ENCODE peak calls at places on chromosomes 2 and 18, in ten cellular contexts. A, F, M, V, R, E, B, L, D and I are unnamed samples. For H3K4me1, the result is how much of the 10 kb centered on the place peaks cover.

GRCh38 chr2:191894681-191895147 is 47.8 kb upstream of the CAVIN2 start:
- DNase-seq in D (no peak), E (no peak), L (no peak), M (no peak), V (no peak), F (no peak), B (no peak), A (peak), R (no peak), I (peak)

GRCh38 chr2:479505-480161 is 191.7 kb upstream of the ALKAL2 start:
- DNase-seq in D (no peak), M (no peak), A (no peak), B (no peak), L (no peak), V (no peak), R (no peak), F (no peak), E (no peak), I (no peak)

GRCh38 chr2:218781691-218782528 is at the start of gene CYP27A1:
- DNase-seq in F (peak), R (peak), D (peak), E (peak), B (peak), V (peak), L (peak), M (no peak), A (no peak), I (peak)

GRCh38 chr2:158990397-158991209 is 22.2 kb downstream of the TANC1 start:
- DNase-seq in L (no peak), E (no peak), F (no peak), M (no peak), D (no peak), R (peak), B (no peak), V (no peak), A (peak), I (no peak)

GRCh38 chr2:113886479-113887383 is 3.2 kb upstream of the ACTR3 start:
- DNase-seq in A (peak), L (peak), B (peak), D (peak), V (peak), F (peak), R (no peak), M (no peak), E (peak), I (peak)

GRCh38 chr2:120793682-120794403 is 58.2 kb downstream of the GLI2 start:
- DNase-seq in V (no peak), A (no peak), M (no peak), B (peak), E (no peak), D (no peak), R (no peak), F (no peak), L (no peak), I (no peak)

GRCh38 chr2:138395565-138396306 is 105.8 kb upstream of the SPOPL start:
- DNase-seq in E (no peak), M (no peak), L (peak), B (no peak), R (no peak), D (no peak), A (peak), V (peak), F (peak), I (no peak)

GRCh38 chr18:47067648-47068047 is 32.2 kb upstream of the ELOA2 start:
- DNase-seq in D (no peak), E (no peak), A (no peak), L (no peak), F (no peak), B (no peak), R (no peak), M (no peak), V (no peak), I (no peak)

GRCh38 chr18:37270046-37270665 is 295.4 kb downstream of the CELF4 start:
- DNase-seq in M (no peak), V (peak), B (no peak), F (peak), L (peak), E (peak), R (peak), D (no peak), A (peak), I (peak)

DNA sequence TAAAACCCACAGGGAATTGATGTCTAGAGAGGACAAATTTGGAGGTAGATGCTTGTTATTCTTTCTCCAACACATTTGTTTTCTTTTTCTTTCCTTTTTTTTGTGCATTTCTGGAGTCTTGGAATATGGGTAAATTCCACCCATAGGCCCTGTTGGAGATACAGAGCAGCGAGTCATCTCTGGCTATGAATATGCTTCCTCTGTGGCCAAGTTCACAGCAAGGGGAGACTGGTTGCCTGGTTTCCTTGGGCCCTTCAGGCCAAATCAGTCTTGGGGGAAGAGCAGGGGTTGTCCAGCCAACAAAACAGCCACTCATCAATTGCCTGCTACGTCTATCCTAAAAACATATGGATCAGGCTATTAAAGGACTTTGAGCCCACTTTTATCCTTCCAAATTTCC is 27.5 kb downstream of the SP100 start:
- DNase-seq in L (no peak), D (no peak), R (no peak), M (no peak), A (no peak), B (no peak), E (no peak), V (no peak), F (no peak), I (peak)
- H3K4me1 ChIP-seq in L (under half), D (under half), R (under half), M (under half), A (under half), B (under half), E (under half), V (under half), F (under half), I (under half)

GRCh38 chr2:134226561-134226960 is 27.3 kb upstream of the MGAT5 start:
- DNase-seq in D (no peak), V (no peak), E (no peak), L (no peak), A (no peak), B (no peak), F (no peak), M (no peak), R (no peak), I (no peak)

GRCh38 chr2:134227666-134228065 is 26.2 kb upstream of the MGAT5 start:
- DNase-seq in D (no peak), L (no peak), B (no peak), M (no peak), R (no peak), E (no peak), V (no peak), A (no peak), F (no peak), I (no peak)

GRCh38 chr2:134229540-134229939 is 24.3 kb upstream of the MGAT5 start:
- DNase-seq in M (no peak), B (no peak), D (no peak), A (no peak), V (no peak), L (no peak), F (no peak), E (no peak), R (no peak), I (no peak)

GRCh38 chr2:134230885-134231284 is 23.0 kb upstream of the MGAT5 start:
- DNase-seq in E (no peak), A (no peak), B (no peak), F (no peak), R (no peak), V (no peak), M (no peak), L (no peak), D (no peak), I (no peak)

DNA sequence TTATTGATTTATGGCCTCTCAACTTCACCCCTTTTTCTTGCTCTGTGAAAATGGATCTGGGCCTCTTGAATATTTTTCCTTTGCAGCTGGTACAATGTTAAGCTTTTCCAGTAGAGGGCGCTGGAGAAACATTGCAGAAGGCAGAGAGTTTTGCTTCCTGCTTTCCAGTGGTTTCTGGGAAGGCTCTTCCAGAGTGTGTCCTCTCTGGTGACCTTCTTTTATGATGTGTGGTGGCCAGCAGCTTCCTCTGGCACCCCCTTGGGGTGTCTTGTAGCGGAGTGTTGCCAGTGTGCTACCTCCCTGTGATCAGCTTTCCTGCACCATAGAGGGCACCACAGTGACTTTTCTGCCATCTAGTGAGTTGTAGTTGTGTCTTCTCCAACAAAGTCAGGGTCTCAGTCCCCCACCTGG is 25.4 kb upstream of the MGAT5 start:
- DNase-seq in V (no peak), A (peak), F (no peak), D (no peak), E (peak), B (no peak), M (no peak), L (no peak), R (no peak), I (no peak)
- H3K4me3 ChIP-seq in V (no peak), A (no peak), F (no peak), D (no peak), E (no peak), B (no peak), M (no peak), L (no peak), R (peak), I (no peak)

DNA sequence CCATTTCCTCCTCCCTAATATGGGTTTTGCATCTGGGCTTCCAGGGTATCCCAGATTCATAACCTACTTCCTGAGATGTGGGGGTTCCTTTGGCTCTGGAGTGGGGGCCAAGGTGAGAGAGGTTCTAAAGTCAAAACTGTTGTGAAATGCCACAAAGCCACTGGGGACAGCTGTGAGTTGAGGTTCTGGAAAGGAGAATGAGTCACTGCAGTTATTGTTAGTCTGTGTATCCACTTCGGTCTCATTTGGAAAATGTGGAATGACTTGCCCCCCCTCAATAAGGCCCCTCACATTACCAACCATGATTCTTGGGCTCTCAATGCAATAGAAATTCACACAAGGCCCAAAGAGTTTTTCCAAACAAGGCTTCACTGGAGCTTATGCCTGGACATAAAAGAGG is 51.1 kb upstream of the LGALSL start:
- DNase-seq in V (no peak), R (no peak), E (peak), L (no peak), D (no peak), M (no peak), A (no peak), B (no peak), F (no peak), I (peak)
- H3K27ac ChIP-seq in V (peak), R (no peak), E (peak), L (no peak), D (peak), M (no peak), A (no peak), B (peak), F (peak), I (no peak)

GRCh38 chr2:12037301-12037700 is 290.9 kb downstream of the LPIN1 start:
- DNase-seq in M (no peak), R (no peak), E (no peak), D (no peak), A (no peak), V (no peak), L (no peak), B (no peak), F (no peak), I (no peak)
- H3K4me1 ChIP-seq in M (under half), R (under half), E (under half), D (under half), A (under half), V (under half), L (under half), B (under half), F (under half), I (under half)

DNA sequence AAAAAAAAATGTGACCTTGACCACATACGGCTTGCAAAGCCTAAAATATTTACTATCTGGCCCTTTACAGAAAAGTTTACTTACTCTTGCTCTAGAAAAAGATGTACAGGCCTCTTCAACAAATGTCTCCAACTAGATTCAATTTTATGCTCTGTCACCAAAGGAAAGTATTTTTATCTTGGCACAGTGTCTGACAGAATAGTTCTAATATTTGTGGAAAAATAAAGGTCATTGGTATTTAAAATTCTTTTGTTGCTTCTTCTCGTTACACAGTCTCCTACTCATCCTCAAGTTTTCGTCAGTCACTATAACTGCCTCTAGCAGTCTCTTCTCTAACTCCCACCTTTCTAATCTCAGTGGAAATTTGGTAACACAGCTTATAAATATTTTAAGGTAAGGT is 1.4 kb downstream of the RBKS start:
- DNase-seq in F (no peak), D (no peak), B (no peak), L (no peak), R (no peak), M (no peak), V (no peak), A (no peak), E (no peak), I (no peak)
- H3K4me3 ChIP-seq in F (no peak), D (no peak), B (peak), L (peak), R (peak), M (no peak), V (no peak), A (peak), E (no peak), I (no peak)

GRCh38 chr2:112881217-112882000 is 29.6 kb upstream of the IL37 start:
- DNase-seq in M (no peak), A (no peak), E (no peak), D (no peak), V (peak), L (peak), F (no peak), B (no peak), R (no peak), I (peak)

GRCh38 chr2:112880081-112880531 is 30.9 kb upstream of the IL37 start:
- DNase-seq in M (no peak), E (no peak), F (no peak), R (no peak), L (no peak), D (no peak), B (no peak), A (no peak), V (no peak), I (peak)

GRCh38 chr2:112877423-112877822 is 33.5 kb upstream of the IL37 start:
- DNase-seq in L (no peak), B (no peak), R (no peak), M (no peak), V (no peak), A (no peak), F (no peak), D (no peak), E (no peak), I (peak)

GRCh38 chr2:112880696-112881095 is 30.3 kb upstream of the IL37 start:
- DNase-seq in L (no peak), A (no peak), R (no peak), M (no peak), B (no peak), V (no peak), F (no peak), E (no peak), D (no peak), I (no peak)

GRCh38 chr2:112879491-112880041 is 31.4 kb upstream of the IL37 start:
- DNase-seq in L (no peak), F (no peak), E (no peak), D (no peak), B (no peak), V (no peak), R (no peak), M (no peak), A (no peak), I (no peak)
- H3K27ac ChIP-seq in L (no peak), F (no peak), E (no peak), D (no peak), B (no peak), V (no peak), R (no peak), M (no peak), A (no peak), I (peak)